ENCODE peak calls at places on chromosomes 1 and 21, in five cellular contexts. T is left colon, R is GM06990, A is brain microvascular endothelial cell, Q is left ventricle myocardium superior. L is an unnamed sample.

GRCh38 chr1:243642936-243643335 is 207.1 kb downstream of the AKT3 start:
- DNase-seq in R (no peak), Q (no peak), T (no peak), A (peak), L (no peak)

GRCh38 chr21:37829447-37829846 is 86.8 kb downstream of the KCNJ6 start:
- DNase-seq in T (peak), R (no peak), Q (no peak), A (peak), L (no peak)

GRCh38 chr1:17293681-17294415 is 14.1 kb upstream of the PADI4 start:
- DNase-seq in T (no peak), Q (no peak), A (no peak), R (no peak), L (no peak)

GRCh38 chr1:160547371-160547901 is 24.4 kb upstream of the SLAMF6 start:
- DNase-seq in R (no peak), T (no peak), Q (no peak), A (no peak), L (no peak)

GRCh38 chr1:215005078-215005477 is 77.5 kb upstream of the KCNK2 start:
- DNase-seq in T (no peak), A (no peak), R (no peak), Q (no peak), L (no peak)

GRCh38 chr1:180213401-180214177 is 16.5 kb upstream of the LHX4 start:
- DNase-seq in A (no peak), R (peak), T (no peak), Q (no peak), L (peak)

GRCh38 chr1:42142894-42143675 is 10.1 kb upstream of the GUCA2B start:
- DNase-seq in Q (no peak), R (no peak), T (no peak), A (no peak), L (no peak)

GRCh38 chr1:8113257-8114220 is 87.4 kb upstream of the ERRFI1 start:
- DNase-seq in T (no peak), A (no peak), R (no peak), Q (no peak), L (no peak)

GRCh38 chr1:34013958-34014737 is 150.3 kb downstream of the HMGB4 start:
- DNase-seq in T (no peak), Q (peak), R (no peak), A (no peak), L (peak)

GRCh38 chr21:45983981-45984551 is 2.5 kb downstream of the COL6A1 start:
- DNase-seq in A (no peak), Q (peak), T (no peak), R (no peak), L (no peak)

GRCh38 chr1:53274541-53275185 is 36.3 kb upstream of the MAGOH start:
- DNase-seq in Q (no peak), T (no peak), A (no peak), R (no peak), L (no peak)

GRCh38 chr21:33975548-33976081 is 60.0 kb upstream of the ATP5PO start:
- DNase-seq in T (no peak), R (peak), A (peak), Q (no peak), L (no peak)

GRCh38 chr1:219542828-219543518 is 69.9 kb downstream of the ZC3H11B start:
- DNase-seq in A (peak), R (no peak), Q (no peak), T (no peak), L (no peak)

GRCh38 chr1:82870332-82870731 is 1069.6 kb downstream of the ADGRL2 start:
- DNase-seq in Q (no peak), T (no peak), A (no peak), R (no peak), L (no peak)

GRCh38 chr1:230668227-230668626 is 25.9 kb downstream of the COG2 start:
- DNase-seq in Q (no peak), R (no peak), A (no peak), T (no peak), L (no peak)

GRCh38 chr1:163877016-163877415 is 555.3 kb downstream of the NUF2 start:
- DNase-seq in Q (no peak), T (no peak), R (no peak), A (no peak), L (no peak)

GRCh38 chr1:9573723-9574122 is 15.0 kb upstream of the TMEM201 start:
- DNase-seq in R (no peak), Q (no peak), A (no peak), T (no peak), L (peak)

GRCh38 chr1:233791372-233791703 is 113.1 kb upstream of the SLC35F3 start:
- DNase-seq in T (no peak), A (no peak), R (no peak), Q (no peak), L (no peak)

GRCh38 chr1:186498695-186499389 is 37.9 kb upstream of the PDC start:
- DNase-seq in A (peak), R (no peak), Q (no peak), T (no peak), L (no peak)

L was measured in erythroblast.